ENCODE peak calls at places on chromosome 19, in eight cellular contexts. Q is sigmoid colon, D is fibroblast of pulmonary artery, N is uterus, V is GM12865, H is nephron progenitor cell, M is astrocyte of the spinal cord, G is IMR-90. U is an unnamed sample.

GRCh38 chr19:32921624-32922023 is 50.1 kb downstream of the CEP89 start:
- DNase-seq in H (no peak), V (no peak), M (no peak), N (no peak), Q (no peak), D (no peak), G (no peak), U (no peak)

GRCh38 chr19:1156305-1156801 is 17.7 kb downstream of the SBNO2 start:
- DNase-seq in H (no peak), G (no peak), N (peak), D (peak), Q (no peak), M (no peak), V (no peak), U (no peak)

GRCh38 chr19:3224346-3225325 is at the start of gene CELF5:
- DNase-seq in Q (no peak), H (peak), D (peak), V (peak), N (no peak), M (no peak), G (no peak), U (no peak)

GRCh38 chr19:33193864-33194362 is at the start of gene LRP3:
- DNase-seq in V (no peak), G (peak), H (peak), Q (no peak), D (peak), N (no peak), M (no peak), U (no peak)

GRCh38 chr19:9865732-9866627 is 30.9 kb downstream of the PIN1 start:
- DNase-seq in M (no peak), N (no peak), V (peak), G (no peak), D (no peak), Q (no peak), H (no peak), U (no peak)

GRCh38 chr19:23817519-23817918 is 58.8 kb upstream of the ZNF681 start:
- DNase-seq in N (peak), V (peak), Q (no peak), D (peak), M (no peak), G (peak), H (no peak), U (no peak)

GRCh38 chr19:54473071-54473941 is at the start of gene CDC42EP5:
- DNase-seq in V (no peak), G (peak), H (peak), D (peak), N (peak), Q (peak), M (peak), U (peak)

GRCh38 chr19:55579766-55580621 is 654 bp downstream of the ZNF579 start:
- DNase-seq in V (no peak), D (peak), M (peak), G (peak), Q (no peak), H (peak), N (no peak), U (no peak)

GRCh38 chr19:51503891-51504290 is 2.3 kb upstream of the SIGLEC12 start:
- DNase-seq in Q (no peak), N (no peak), G (no peak), M (no peak), H (no peak), D (no peak), V (no peak), U (no peak)

GRCh38 chr19:41531438-41532311 is 44.3 kb upstream of the CEACAM21 start:
- DNase-seq in M (peak), Q (peak), V (peak), N (peak), D (peak), H (no peak), G (peak), U (peak)

GRCh38 chr19:2983351-2984195 is 6.2 kb downstream of the TLE6 start:
- DNase-seq in M (peak), V (no peak), H (no peak), G (peak), Q (peak), N (peak), D (peak), U (no peak)

GRCh38 chr19:33941133-33941532 is 144.5 kb downstream of the KCTD15 start:
- DNase-seq in N (no peak), Q (no peak), H (no peak), D (no peak), V (no peak), G (no peak), M (no peak), U (no peak)

GRCh38 chr19:3660493-3661219 is 34.1 kb upstream of the CACTIN start:
- DNase-seq in M (no peak), D (no peak), N (no peak), H (no peak), Q (no peak), V (no peak), G (no peak), U (no peak)

GRCh38 chr19:720691-721160 is 12.0 kb downstream of the PALM start:
- DNase-seq in N (no peak), Q (no peak), H (no peak), G (no peak), M (no peak), D (no peak), V (no peak), U (no peak)

GRCh38 chr19:54315956-54316355 is 3.0 kb upstream of the LILRA5 start:
- DNase-seq in D (no peak), H (no peak), G (no peak), M (no peak), Q (no peak), N (no peak), V (no peak), U (no peak)

GRCh38 chr19:12784871-12785430 is 6.3 kb upstream of the JUNB start:
- DNase-seq in V (peak), M (peak), G (peak), D (no peak), Q (no peak), H (no peak), N (no peak), U (no peak)

GRCh38 chr19:51721905-51722304 is 1.9 kb downstream of the HAS1 start:
- DNase-seq in V (no peak), D (no peak), M (no peak), Q (no peak), N (no peak), H (no peak), G (no peak), U (no peak)

GRCh38 chr19:3897936-3898335 is 17.5 kb downstream of the ATCAY start:
- DNase-seq in N (no peak), G (no peak), H (no peak), Q (no peak), V (no peak), D (no peak), M (no peak), U (no peak)

GRCh38 chr19:18110833-18111232 is 13.3 kb downstream of the MAST3 start:
- DNase-seq in N (no peak), D (no peak), V (no peak), Q (no peak), G (no peak), H (no peak), M (no peak), U (no peak)

GRCh38 chr19:34173145-34173956 is 1.0 kb downstream of the LSM14A start:
- DNase-seq in M (no peak), V (peak), Q (no peak), G (peak), N (peak), H (peak), D (peak), U (no peak)

GRCh38 chr19:46265217-46265828 is 31.5 kb upstream of the HIF3A start:
- DNase-seq in M (peak), Q (peak), H (peak), G (peak), N (peak), V (peak), D (peak), U (peak)

GRCh38 chr19:10353793-10354391 is 14.5 kb upstream of the ICAM3 start:
- DNase-seq in V (peak), H (peak), M (peak), G (peak), Q (no peak), D (peak), N (peak), U (no peak)

GRCh38 chr19:55305491-55305890 is 19.6 kb downstream of the TMEM150B start:
- DNase-seq in Q (no peak), M (no peak), G (no peak), N (peak), V (peak), H (peak), D (peak), U (no peak)

GRCh38 chr19:41998246-41999020 is 4.4 kb upstream of the ATP1A3 start:
- DNase-seq in Q (no peak), V (peak), N (no peak), D (peak), G (peak), M (no peak), H (peak), U (no peak)

GRCh38 chr19:2329162-2329505 is 650 bp downstream of the SPPL2B start:
- DNase-seq in Q (no peak), M (no peak), H (no peak), V (no peak), G (no peak), N (no peak), D (no peak), U (no peak)

GRCh38 chr19:3522421-3523360 is 16.3 kb upstream of the TEKTIP1 start:
- DNase-seq in G (no peak), V (no peak), D (no peak), Q (no peak), N (no peak), M (no peak), H (no peak), U (no peak)

GRCh38 chr19:33492090-33492489 is 29.5 kb downstream of the PEPD start:
- DNase-seq in H (no peak), V (no peak), N (no peak), D (no peak), Q (peak), M (no peak), G (no peak), U (no peak)

GRCh38 chr19:18029617-18030338 is 21.8 kb downstream of the ARRDC2 start:
- DNase-seq in N (no peak), Q (peak), H (no peak), G (peak), V (no peak), D (peak), M (no peak), U (no peak)

GRCh38 chr19:16470911-16471811 is 609 bp downstream of the EPS15L1 start:
- DNase-seq in V (peak), G (peak), Q (no peak), M (peak), H (no peak), D (peak), N (no peak), U (no peak)

GRCh38 chr19:54654447-54655321 is 8.1 kb upstream of the LILRB4 start:
- DNase-seq in Q (no peak), H (no peak), D (no peak), G (no peak), N (no peak), M (no peak), V (peak), U (no peak)

GRCh38 chr19:52748336-52748950 is 13.6 kb upstream of the ZNF611 start:
- DNase-seq in Q (no peak), D (peak), H (no peak), G (peak), N (peak), V (peak), M (peak), U (peak)

DNA sequence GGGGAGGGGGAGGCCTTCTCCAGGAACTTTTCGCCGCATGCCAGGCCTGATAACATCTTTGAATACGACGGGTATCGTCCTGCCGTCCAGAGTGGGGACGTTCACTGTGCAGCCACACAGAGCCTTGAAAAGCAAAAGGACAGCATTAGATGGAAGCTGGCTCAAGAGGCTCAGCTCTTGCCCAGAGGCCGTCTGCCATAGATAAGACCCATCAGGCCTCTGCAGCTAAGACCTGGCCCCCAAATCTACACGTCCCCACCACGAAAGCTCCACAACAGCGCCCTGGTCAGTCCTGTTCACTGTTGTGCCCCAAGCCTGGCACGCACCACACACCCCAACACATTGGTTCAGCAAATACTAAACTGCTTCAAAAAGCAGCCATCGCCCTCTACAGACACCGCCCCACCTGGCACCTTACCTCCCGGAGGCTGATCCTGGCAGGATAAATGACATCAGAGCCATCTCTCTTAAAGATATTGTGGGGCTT is 2.1 kb downstream of the DNAJB1 start:
- DNase-seq in V (no peak), Q (no peak), G (no peak), N (no peak), D (no peak), M (no peak), H (no peak), U (no peak)
- TF ChIP-seq CTCF in V (no peak), Q (no peak), G (no peak), N (no peak), D (no peak), M (no peak), H (no peak), U (no peak)

DNA sequence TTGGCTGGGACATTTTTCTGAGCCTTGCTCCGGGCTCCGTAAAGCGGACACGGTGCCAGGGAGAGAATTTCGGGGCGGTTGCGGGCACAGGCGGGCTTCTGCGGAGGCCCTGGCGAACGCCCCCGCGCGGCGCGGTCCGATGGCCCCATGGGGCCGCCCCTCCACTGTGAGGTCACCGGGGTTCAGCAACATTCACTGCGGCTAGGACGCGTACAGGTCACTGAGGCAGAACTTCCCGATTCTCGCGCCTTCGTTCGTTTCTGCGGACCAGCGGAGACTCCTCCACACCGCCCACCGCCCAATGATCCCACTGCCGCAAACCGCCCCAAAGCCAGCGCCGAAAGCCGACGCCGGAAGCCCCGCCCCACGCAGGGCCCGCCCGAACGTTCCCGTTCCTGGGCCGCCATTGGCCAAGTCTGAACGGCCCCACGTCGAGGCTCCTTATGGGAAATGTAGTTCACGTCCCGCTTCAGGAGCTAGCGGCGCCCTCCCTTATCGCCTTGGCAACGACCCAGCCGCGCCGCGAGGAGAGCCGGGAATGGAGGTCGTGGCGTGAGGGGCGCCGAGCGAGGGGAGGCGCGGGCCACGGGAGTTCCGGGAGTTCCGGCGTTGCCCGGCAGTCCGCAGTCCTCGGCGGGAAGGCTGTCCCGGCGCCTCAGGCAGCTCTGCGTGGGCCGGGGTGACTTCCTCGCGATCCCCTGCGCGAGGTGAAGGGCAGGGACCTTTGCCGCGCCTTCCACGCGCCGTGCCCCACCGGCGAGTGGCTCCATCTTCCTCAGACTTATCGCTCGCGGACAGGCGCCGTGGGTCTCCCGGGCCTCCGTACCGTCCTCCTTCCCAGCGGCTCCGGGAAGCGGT is at the start of gene ZNF584:
- DNase-seq in M (peak), D (peak), G (peak), V (peak), N (peak), Q (peak), H (peak), U (peak)
- TF ChIP-seq CTCF in M (peak), D (no peak), G (peak), V (no peak), N (no peak), Q (no peak), H (no peak), U (no peak)

DNA sequence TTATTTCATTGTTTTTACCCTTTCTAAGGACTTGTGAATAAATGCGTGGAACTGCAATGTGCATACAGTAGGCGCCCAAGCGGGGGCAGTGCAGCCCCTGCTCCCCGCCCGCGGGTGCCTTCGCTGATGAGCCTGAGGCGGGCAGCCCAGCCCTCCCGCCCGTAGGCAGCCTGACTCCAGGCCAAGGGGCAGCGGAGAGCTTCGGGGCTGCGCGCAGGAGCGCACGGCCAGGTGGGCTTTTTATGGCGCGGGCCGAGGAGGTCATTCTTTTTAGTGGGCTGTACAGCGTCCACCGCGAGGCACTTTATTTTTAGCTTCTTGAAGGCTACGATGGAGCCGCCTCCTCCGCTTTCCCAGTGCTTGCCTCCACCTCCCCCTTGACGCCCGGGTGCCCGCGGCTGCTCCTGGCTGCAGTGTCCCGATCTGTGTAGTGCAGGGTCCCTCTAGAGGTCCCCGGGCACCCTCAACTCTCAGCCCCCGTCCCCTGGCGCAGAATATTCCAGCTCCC is 60.5 kb downstream of the CCNE1 start:
- DNase-seq in V (peak), G (no peak), M (no peak), H (peak), D (peak), Q (no peak), N (no peak), U (no peak)
- TF ChIP-seq CTCF in V (peak), G (peak), M (peak), H (peak), D (peak), Q (no peak), N (no peak), U (no peak)

GRCh38 chr19:49056101-49056901 is 1.2 kb downstream of the CGB7 start:
- DNase-seq in N (peak), D (peak), G (peak), M (peak), Q (no peak), V (peak), H (peak), U (no peak)
- TF ChIP-seq CTCF in N (peak), D (peak), G (peak), M (peak), Q (peak), V (peak), H (peak), U (peak)